ENCODE peak calls at places on chromosome 7, in seven cellular contexts. W, X, Z, Q, M, G and P are unnamed samples.

GRCh38 chr7:55590517-55591281 is 18.4 kb upstream of the VOPP1 start:
- DNase-seq in Q (no peak), Z (no peak), X (no peak), G (no peak), M (no peak), W (no peak), P (no peak)

GRCh38 chr7:156773966-156774365 is 119.0 kb downstream of the LMBR1 start:
- DNase-seq in W (no peak), G (no peak), Q (no peak), X (no peak), M (no peak), Z (no peak), P (no peak)

GRCh38 chr7:27605689-27606269 is 56.9 kb downstream of the HIBADH start:
- DNase-seq in W (no peak), Z (no peak), G (peak; percentile 65), Q (no peak), M (no peak), X (no peak), P (no peak)

GRCh38 chr7:2299131-2299829 is 15.0 kb downstream of the SNX8 start:
- DNase-seq in Z (no peak), W (no peak), M (no peak), Q (peak; percentile 37), G (peak; percentile 90), X (peak; percentile 72), P (no peak)

GRCh38 chr7:74164985-74165456 is 9.1 kb upstream of the EIF4H start:
- DNase-seq in Z (no peak), Q (no peak), G (peak; percentile 62), M (peak; percentile 13), W (no peak), X (no peak), P (no peak)

GRCh38 chr7:75888464-75889222 is 9.8 kb downstream of the RHBDD2 start:
- DNase-seq in Z (no peak), W (no peak), M (no peak), Q (peak; percentile 67), X (no peak), G (no peak), P (no peak)

GRCh38 chr7:39271386-39271785 is 293.7 kb downstream of the POU6F2 start:
- DNase-seq in G (peak; percentile 7), Q (no peak), Z (no peak), X (no peak), M (no peak), W (peak; percentile 59), P (peak; percentile 32)

GRCh38 chr7:3239291-3239691 is 61.8 kb upstream of the SDK1 start:
- DNase-seq in X (no peak), W (peak; percentile 44), Q (no peak), G (no peak), Z (no peak), M (no peak), P (no peak)

GRCh38 chr7:33334349-33334748 is 205.0 kb downstream of the BBS9 start:
- DNase-seq in M (no peak), Q (no peak), G (peak; percentile 60), W (no peak), Z (no peak), X (no peak), P (no peak)

GRCh38 chr7:90459888-90460287 is 9.6 kb upstream of the PTTG1IP2 start:
- DNase-seq in X (no peak), Q (no peak), W (no peak), Z (no peak), M (no peak), G (no peak), P (no peak)

GRCh38 chr7:121882731-121883130 is 9.8 kb downstream of the PTPRZ1 start:
- DNase-seq in Q (no peak), Z (no peak), G (no peak), W (no peak), X (no peak), M (no peak), P (no peak)

GRCh38 chr7:110090113-110090820 is 1000.7 kb upstream of the LRRN3 start:
- DNase-seq in Z (no peak), W (no peak), M (no peak), X (no peak), G (peak; percentile 77), Q (no peak), P (no peak)

GRCh38 chr7:142714375-142714774 is 34.9 kb upstream of the PRSS1 start:
- DNase-seq in M (no peak), X (no peak), W (no peak), G (no peak), Q (no peak), Z (no peak), P (no peak)

GRCh38 chr7:139745330-139746143 is 32.3 kb downstream of the HIPK2 start:
- DNase-seq in Q (peak; percentile 57), G (peak; percentile 82), Z (no peak), M (no peak), X (no peak), W (no peak), P (no peak)

GRCh38 chr7:102991540-102992214 is 78.9 kb downstream of the LRRC17 start:
- DNase-seq in W (no peak), X (no peak), G (peak; percentile 96), Z (no peak), Q (no peak), M (no peak), P (no peak)

GRCh38 chr7:3955026-3955425 is 654.0 kb downstream of the SDK1 start:
- DNase-seq in Q (no peak), Z (no peak), M (no peak), X (no peak), G (no peak), W (no peak), P (no peak)

GRCh38 chr7:3112499-3113134 is 69.0 kb upstream of the CARD11 start:
- DNase-seq in W (no peak), Z (no peak), M (no peak), X (no peak), Q (no peak), G (no peak), P (no peak)

GRCh38 chr7:768881-769504 is 41.9 kb upstream of the PRKAR1B start:
- DNase-seq in Z (no peak), X (no peak), M (peak; percentile 49), G (no peak), W (no peak), Q (no peak), P (no peak)

GRCh38 chr7:36765605-36766004 is 41.3 kb upstream of the AOAH start:
- DNase-seq in Z (no peak), W (no peak), M (no peak), G (no peak), Q (no peak), X (no peak), P (no peak)

GRCh38 chr7:44288811-44289340 is 36.5 kb downstream of the CAMK2B start:
- DNase-seq in X (no peak), Z (no peak), Q (peak; percentile 16), M (peak; percentile 6), G (no peak), W (no peak), P (peak; percentile 10)

GRCh38 chr7:31883761-31884164 is 186.4 kb downstream of the PDE1C start:
- DNase-seq in W (no peak), G (peak; percentile 29), Q (no peak), M (no peak), Z (no peak), X (no peak), P (no peak)

GRCh38 chr7:101936612-101937231 is 119.3 kb downstream of the CUX1 start:
- DNase-seq in Z (no peak), W (no peak), G (peak; percentile 65), Q (peak; percentile 54), M (peak; percentile 27), X (no peak), P (no peak)

GRCh38 chr7:47893721-47894365 is 54.4 kb downstream of the PKD1L1 start:
- DNase-seq in G (no peak), X (no peak), Z (no peak), M (no peak), W (no peak), Q (no peak), P (no peak)

GRCh38 chr7:47890606-47891005 is 57.7 kb downstream of the PKD1L1 start:
- DNase-seq in Q (no peak), W (no peak), Z (no peak), M (no peak), G (no peak), X (no peak), P (no peak)

GRCh38 chr7:47890125-47890524 is 58.1 kb downstream of the PKD1L1 start:
- DNase-seq in G (no peak), W (no peak), X (no peak), M (no peak), Z (no peak), Q (no peak), P (no peak)

GRCh38 chr7:47895026-47895425 is 53.2 kb downstream of the PKD1L1 start:
- DNase-seq in G (no peak), W (no peak), X (no peak), Q (no peak), M (no peak), Z (no peak), P (no peak)

GRCh38 chr7:47893238-47893637 is 55.0 kb downstream of the PKD1L1 start:
- DNase-seq in Q (no peak), Z (no peak), W (no peak), G (no peak), X (no peak), M (peak; percentile 42), P (no peak)
- TF ChIP-seq CTCF in Q (no peak), Z (peak; percentile 53), W (no peak), G (peak; percentile 40), X (no peak), M (peak; percentile 44), P (no peak)

GRCh38 chr7:6106140-6106904 is 75.1 kb downstream of the ANKRD61 start:
- DNase-seq in W (no peak), M (no peak), X (no peak), Z (no peak), G (peak; percentile 74), Q (no peak), P (no peak)
- TF ChIP-seq CTCF in W (peak; percentile 21), M (no peak), X (peak; percentile 18), Z (no peak), G (peak; percentile 59), Q (peak; percentile 4), P (no peak)

GRCh38 chr7:155753446-155753965 is 58.8 kb downstream of the SHH start:
- DNase-seq in M (no peak), Z (no peak), G (no peak), W (no peak), Q (no peak), X (no peak), P (no peak)

GRCh38 chr7:155752756-155753445 is 59.4 kb downstream of the SHH start:
- DNase-seq in W (no peak), G (no peak), Q (no peak), M (no peak), Z (no peak), X (no peak), P (no peak)

GRCh38 chr7:155756322-155756721 is 55.9 kb downstream of the SHH start:
- DNase-seq in Q (no peak), G (no peak), Z (no peak), M (no peak), W (no peak), X (no peak), P (no peak)

GRCh38 chr7:155755026-155755425 is 57.2 kb downstream of the SHH start:
- DNase-seq in W (no peak), X (no peak), Q (no peak), G (no peak), M (no peak), Z (no peak), P (no peak)

GRCh38 chr7:155754165-155754564 is 58.1 kb downstream of the SHH start:
- DNase-seq in W (no peak), G (no peak), M (no peak), X (no peak), Z (no peak), Q (no peak), P (no peak)
- TF ChIP-seq CTCF in W (no peak), G (no peak), M (no peak), X (no peak), Z (no peak), Q (no peak), P (no peak)

GRCh38 chr7:35752727-35753126 is 48.1 kb upstream of the SEPTIN7 start:
- DNase-seq in X (no peak), W (no peak), Z (no peak), Q (no peak), M (no peak), G (peak; percentile 34), P (no peak)
- TF ChIP-seq CTCF in X (no peak), W (no peak), Z (no peak), Q (no peak), M (no peak), G (no peak), P (no peak)